ENCODE peak calls at places on chromosomes 4 and X, in eight cellular contexts. Z, D, J, V, U, X, O and B are unnamed samples.

GRCh38 chr4:12137556-12137955 is 708.9 kb upstream of the HS3ST1 start:
- DNase-seq in D (no peak), Z (peak; percentile 8), J (no peak), U (peak; percentile 91), O (no peak), X (no peak), V (no peak), B (no peak)

GRCh38 chr4:78776729-78777555 is 792 bp downstream of the BMP2K start:
- DNase-seq in Z (peak; percentile 52), U (peak; percentile 64), O (peak; percentile 59), X (peak; percentile 25), V (peak; percentile 88), D (peak; percentile 20), J (peak; percentile 20), B (peak; percentile 58)

GRCh38 chr4:182560358-182560757 is 317.2 kb downstream of the TENM3 start:
- DNase-seq in O (no peak), Z (no peak), D (no peak), X (no peak), U (peak; percentile 66), J (no peak), V (no peak), B (no peak)

GRCh38 chr4:162685401-162685800 is 481.3 kb downstream of the NAF1 start:
- DNase-seq in O (no peak), D (no peak), U (no peak), X (no peak), V (no peak), Z (no peak), J (no peak), B (no peak)

GRCh38 chr4:156638925-156639605 is 332.5 kb downstream of the PDGFC start:
- DNase-seq in O (no peak), U (no peak), J (no peak), D (no peak), X (no peak), Z (no peak), V (no peak), B (no peak)

GRCh38 chr4:173242466-173243250 is 74.0 kb downstream of the GALNT7 start:
- DNase-seq in U (no peak), V (no peak), D (no peak), X (no peak), O (no peak), Z (no peak), J (no peak), B (no peak)

GRCh38 chrX:119055650-119056049 is 17.1 kb upstream of the CT47C1 start:
- DNase-seq in Z (no peak), J (no peak), U (no peak), O (peak; percentile 33), D (no peak), V (no peak), X (no peak), B (no peak)

GRCh38 chr4:176945314-176945713 is 152.6 kb upstream of the VEGFC start:
- DNase-seq in Z (no peak), J (no peak), D (no peak), X (no peak), U (no peak), V (no peak), O (no peak), B (no peak)

GRCh38 chrX:40262641-40263560 is 165.1 kb upstream of the BCOR start:
- DNase-seq in V (no peak), O (peak; percentile 32), J (no peak), U (peak; percentile 22), X (peak; percentile 30), D (peak; percentile 39), Z (peak; percentile 26), B (peak; percentile 30)

GRCh38 chr4:183249854-183250253 is 70.2 kb downstream of the CLDN22 start:
- DNase-seq in Z (peak; percentile 61), J (no peak), O (peak; percentile 34), U (peak; percentile 52), X (no peak), V (no peak), D (no peak), B (no peak)

GRCh38 chrX:132488819-132489255 is at the start of gene MBNL3:
- DNase-seq in X (peak; percentile 26), U (peak; percentile 43), Z (peak; percentile 71), J (peak; percentile 10), D (no peak), O (peak; percentile 68), V (no peak), B (peak; percentile 3)

GRCh38 chr4:127249066-127249766 is 383.5 kb upstream of the INTU start:
- DNase-seq in X (no peak), J (no peak), Z (no peak), V (no peak), O (no peak), U (no peak), D (no peak), B (no peak)

GRCh38 chrX:103376118-103376978 is at the start of gene BEX3:
- DNase-seq in J (peak; percentile 6), D (peak; percentile 47), Z (peak; percentile 77), V (no peak), X (peak; percentile 34), O (peak; percentile 68), U (peak; percentile 55), B (no peak)

GRCh38 chr4:147313114-147313513 is 167.8 kb upstream of the EDNRA start:
- DNase-seq in V (no peak), D (no peak), X (no peak), U (no peak), Z (no peak), J (no peak), O (no peak), B (no peak)

GRCh38 chr4:122346036-122346435 is 32.8 kb upstream of the ADAD1 start:
- DNase-seq in Z (no peak), U (no peak), X (no peak), V (no peak), J (no peak), O (no peak), D (no peak), B (no peak)

GRCh38 chrX:137051978-137052640 is 18.3 kb upstream of the GPR101 start:
- DNase-seq in D (peak; percentile 61), U (peak; percentile 41), Z (peak; percentile 68), O (peak; percentile 69), X (no peak), V (peak; percentile 88), J (peak; percentile 18), B (peak; percentile 49)

GRCh38 chr4:71772592-71772991 is 11.3 kb downstream of the GC start:
- DNase-seq in Z (no peak), O (no peak), J (no peak), U (no peak), D (no peak), X (no peak), V (no peak), B (no peak)

GRCh38 chrX:40644821-40645358 is 2.5 kb downstream of the CXorf38 start:
- DNase-seq in X (peak; percentile 26), V (no peak), D (peak; percentile 50), U (peak; percentile 71), O (peak; percentile 66), J (peak; percentile 60), Z (peak; percentile 58), B (peak; percentile 6)

GRCh38 chr4:766559-767283 is 59.2 kb downstream of the CPLX1 start:
- DNase-seq in Z (no peak), V (no peak), U (no peak), X (no peak), J (no peak), O (no peak), D (no peak), B (no peak)
- TF ChIP-seq POLR2A in Z (no peak), V (no peak), U (no peak), X (no peak), J (no peak), O (no peak), D (no peak), B (no peak)

GRCh38 chr4:53128959-53129358 is 236.9 kb downstream of the SCFD2 start:
- DNase-seq in V (no peak), D (peak; percentile 61), U (peak; percentile 86), O (peak; percentile 70), X (no peak), J (peak; percentile 72), Z (peak; percentile 65), B (no peak)
- TF ChIP-seq POLR2A in V (no peak), D (no peak), U (no peak), O (no peak), X (no peak), J (no peak), Z (no peak), B (no peak)

GRCh38 chrX:48514868-48515460 is 6.2 kb downstream of the PORCN start:
- DNase-seq in O (no peak), Z (no peak), U (no peak), X (no peak), D (no peak), V (no peak), J (no peak), B (no peak)

GRCh38 chrX:48515842-48516241 is 5.8 kb upstream of the EBP start:
- DNase-seq in O (no peak), J (no peak), X (no peak), D (no peak), V (no peak), Z (no peak), U (no peak), B (no peak)

GRCh38 chrX:48516987-48517386 is 4.6 kb upstream of the EBP start:
- DNase-seq in V (no peak), J (no peak), X (no peak), D (no peak), Z (no peak), O (no peak), U (no peak), B (no peak)

GRCh38 chrX:48514126-48514806 is 5.5 kb downstream of the PORCN start:
- DNase-seq in V (no peak), X (no peak), J (no peak), D (no peak), U (no peak), O (no peak), Z (no peak), B (no peak)

DNA sequence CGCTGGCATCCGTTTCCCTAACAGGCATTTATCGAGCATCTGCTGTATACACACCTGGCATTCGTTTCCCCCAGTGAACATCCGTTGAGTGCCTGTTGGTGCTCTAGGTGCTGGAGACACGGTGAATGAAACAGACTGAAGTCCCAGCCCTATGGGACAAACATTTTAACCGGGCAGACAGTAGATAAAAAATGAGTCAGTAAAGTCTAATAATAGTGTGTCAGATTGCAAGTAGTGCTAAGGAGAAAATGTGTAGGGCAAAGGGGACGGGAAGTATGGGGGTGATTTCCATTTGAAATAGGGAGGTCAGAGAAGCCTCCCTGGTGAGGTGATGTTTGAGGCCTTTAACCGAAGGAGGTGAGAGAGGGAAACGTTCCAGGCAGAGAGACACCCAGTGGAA is 5.3 kb upstream of the EBP start:
- DNase-seq in U (no peak), O (no peak), D (no peak), Z (no peak), V (no peak), X (no peak), J (no peak), B (no peak)
- TF ChIP-seq POLR2A in U (no peak), O (no peak), D (no peak), Z (no peak), V (no peak), X (no peak), J (no peak), B (no peak)

DNA sequence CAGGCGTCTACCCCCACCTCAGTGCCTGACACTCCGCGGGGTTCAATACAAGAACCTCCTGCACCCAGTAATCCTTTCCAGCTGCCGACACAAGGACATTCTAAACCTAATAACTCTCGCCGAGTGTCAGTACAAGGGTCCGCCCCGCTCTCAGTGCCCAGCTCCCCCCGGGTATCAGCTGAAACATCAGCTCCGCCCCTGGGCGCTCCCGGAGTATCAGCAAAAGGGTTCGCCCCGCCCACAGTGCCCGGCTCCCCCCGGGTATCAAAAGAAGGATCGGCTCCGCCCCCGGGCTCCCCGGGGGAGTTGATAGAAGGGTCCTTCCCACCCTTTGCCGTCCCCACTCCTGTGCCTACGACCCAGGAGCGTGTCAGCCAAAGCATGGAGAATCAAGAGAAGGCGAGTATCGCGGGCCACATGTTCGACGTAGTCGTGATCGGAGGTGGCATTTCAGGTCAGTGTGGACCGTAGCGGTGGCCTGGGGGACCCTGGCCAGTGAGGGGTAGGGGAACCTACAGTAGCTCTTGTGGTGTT is at the start of gene MAOA:
- DNase-seq in Z (peak; percentile 85), D (peak; percentile 72), X (peak; percentile 66), O (peak; percentile 58), J (peak; percentile 86), V (peak; percentile 97), U (peak; percentile 59), B (no peak)
- TF ChIP-seq POLR2A in Z (peak; percentile 75), D (peak; percentile 39), X (no peak), O (no peak), J (no peak), V (no peak), U (no peak), B (no peak)